ENCODE peak calls at places on chromosomes 5 and 9, in nine cellular contexts. E is H54; B is T1000; V is Right ventricle myocardium inferior; P is KBM-7; X is HS-27A; O is Caco-2; D is effector CD4-positive, alpha-beta T cell; Z is stimulated activated naive CD8-positive, alpha-beta T cell treated with anti-CD3 and anti-CD28 coated beads, Interleukin-15, Interleukin-2, amounts not matched to agents 100 U/mL and 50 U/mL, for 24 hours. S is an unnamed sample.

GRCh38 chr9:33687779-33688178 is 107.6 kb upstream of the PRSS3 start:
- DNase-seq in X (no peak), O (no peak), V (no peak), Z (no peak), E (no peak), B (no peak), D (no peak), P (peak), S (no peak)

GRCh38 chr9:70111641-70112236 is 68.1 kb downstream of the MAMDC2 start:
- DNase-seq in O (no peak), V (no peak), Z (no peak), P (no peak), E (no peak), D (no peak), B (no peak), X (no peak), S (peak)

GRCh38 chr5:38598994-38599611 is 42.7 kb upstream of the LIFR start:
- DNase-seq in V (no peak), E (peak), P (no peak), X (no peak), Z (no peak), D (no peak), O (peak), B (no peak), S (peak)

GRCh38 chr9:4774209-4774608 is 18.5 kb upstream of the RCL1 start:
- DNase-seq in E (no peak), P (no peak), D (no peak), V (no peak), Z (no peak), B (no peak), O (no peak), X (no peak), S (no peak)

GRCh38 chr5:88393082-88393481 is 124.4 kb upstream of the TMEM161B start:
- DNase-seq in P (no peak), X (no peak), D (no peak), B (no peak), E (no peak), Z (no peak), V (no peak), O (peak), S (no peak)

GRCh38 chr9:110426052-110426709 is 88.5 kb upstream of the TXNDC8 start:
- DNase-seq in P (no peak), D (no peak), O (no peak), E (no peak), X (no peak), V (no peak), B (no peak), Z (no peak), S (no peak)

GRCh38 chr9:23850242-23851023 is 24.4 kb upstream of the ELAVL2 start:
- DNase-seq in O (no peak), D (no peak), B (no peak), V (no peak), X (no peak), E (no peak), Z (no peak), P (no peak), S (no peak)

GRCh38 chr5:147906326-147907095 is at the start of gene C5orf46:
- DNase-seq in B (no peak), P (no peak), O (peak), X (no peak), E (peak), Z (no peak), V (no peak), D (no peak), S (peak)

GRCh38 chr9:136019681-136020060 is 58.5 kb upstream of the UBAC1 start:
- DNase-seq in D (no peak), B (no peak), O (no peak), P (no peak), V (peak), Z (no peak), X (no peak), E (no peak), S (no peak)

GRCh38 chr5:124952079-124952478 is 205.6 kb upstream of the ZNF608 start:
- DNase-seq in P (no peak), X (no peak), B (no peak), D (no peak), V (no peak), O (no peak), E (no peak), Z (peak), S (no peak)

GRCh38 chr5:123874600-123875201 is 362.7 kb downstream of the CSNK1G3 start:
- DNase-seq in B (no peak), E (no peak), V (no peak), D (no peak), P (no peak), O (no peak), X (no peak), Z (no peak), S (no peak)

GRCh38 chr5:133244242-133244641 is 192.4 kb downstream of the HSPA4 start:
- DNase-seq in P (no peak), X (no peak), Z (no peak), V (no peak), B (no peak), E (no peak), O (no peak), D (no peak), S (no peak)

GRCh38 chr9:128619779-128620178 is 36.9 kb downstream of the DYNC2I2 start:
- DNase-seq in O (no peak), D (no peak), Z (no peak), X (no peak), E (no peak), P (no peak), V (no peak), B (no peak), S (no peak)

GRCh38 chr5:73273379-73274050 is 100.5 kb downstream of the TMEM174 start:
- DNase-seq in X (no peak), O (peak), B (no peak), V (no peak), Z (no peak), P (no peak), E (no peak), D (no peak), S (no peak)

GRCh38 chr9:119951591-119951990 is 582.4 kb upstream of the BRINP1 start:
- DNase-seq in X (no peak), D (no peak), Z (no peak), O (no peak), B (no peak), P (no peak), V (no peak), E (no peak), S (no peak)

GRCh38 chr5:163789870-163790269 is 284.5 kb downstream of the MAT2B start:
- DNase-seq in V (no peak), E (no peak), X (peak), Z (no peak), P (no peak), D (no peak), O (no peak), B (no peak), S (no peak)

GRCh38 chr9:93094294-93095204 is 1.5 kb upstream of the CARD19 start:
- DNase-seq in Z (peak), B (no peak), P (peak), V (peak), O (no peak), X (no peak), D (no peak), E (no peak), S (no peak)

GRCh38 chr5:109041319-109041718 is 293.6 kb downstream of the FER start:
- DNase-seq in Z (no peak), V (no peak), O (no peak), P (peak), D (no peak), E (no peak), X (no peak), B (no peak), S (no peak)

GRCh38 chr9:36896296-36896695 is 137.8 kb downstream of the PAX5 start:
- DNase-seq in Z (no peak), E (no peak), V (no peak), B (no peak), O (no peak), P (no peak), X (no peak), D (no peak), S (no peak)

GRCh38 chr5:68296895-68297294 is 81.3 kb downstream of the PIK3R1 start:
- DNase-seq in X (no peak), V (no peak), P (no peak), Z (no peak), B (no peak), D (no peak), E (no peak), O (no peak), S (no peak)

GRCh38 chr9:16131269-16131668 is 578.4 kb downstream of the CCDC171 start:
- DNase-seq in D (no peak), Z (no peak), O (no peak), X (no peak), E (no peak), P (no peak), V (no peak), B (no peak), S (no peak)

GRCh38 chr5:133265257-133265656 is 213.4 kb downstream of the HSPA4 start:
- DNase-seq in Z (no peak), E (no peak), P (no peak), X (no peak), V (no peak), O (no peak), B (no peak), D (no peak), S (no peak)

GRCh38 chr5:13606051-13606450 is 338.4 kb downstream of the DNAH5 start:
- DNase-seq in B (no peak), D (no peak), P (no peak), O (no peak), X (no peak), Z (no peak), E (peak), V (no peak), S (peak)

GRCh38 chr9:137694962-137695875 is 76.4 kb downstream of the EHMT1 start:
- DNase-seq in D (no peak), B (no peak), X (no peak), P (peak), Z (peak), O (peak), V (no peak), E (no peak), S (no peak)